ENCODE peak calls at places on chromosomes 2 and 18, in six cellular contexts. P is cardiac muscle cell, G is pancreas, A is colonic mucosa, X is HCT116, M is epithelial cell of esophagus. O is an unnamed sample.
A peak's percentile ranks its signal among the peaks of the same experiment; 100 is the strongest.

GRCh38 chr18:3397031-3397750 is 52.8 kb upstream of the TGIF1 start:
- DNase-seq in A (no peak), P (no peak), G (no peak), M (peak; percentile 65), X (no peak), O (no peak)

GRCh38 chr18:41881285-41881684 is 73.7 kb upstream of the PIK3C3 start:
- DNase-seq in P (no peak), G (no peak), X (no peak), M (peak; percentile 81), A (no peak), O (no peak)

GRCh38 chr2:159558479-159558878 is 57.9 kb downstream of the BAZ2B start:
- DNase-seq in X (no peak), A (no peak), P (peak; percentile 31), G (no peak), M (no peak), O (peak; percentile 3)

GRCh38 chr2:241640165-241640795 is 2.8 kb downstream of the ATG4B start:
- DNase-seq in M (no peak), G (no peak), X (no peak), A (no peak), P (no peak), O (no peak)

GRCh38 chr2:233857511-233858118 is 3.3 kb upstream of the HJURP start:
- DNase-seq in M (peak; percentile 63), G (peak; percentile 41), X (no peak), P (peak; percentile 38), A (peak; percentile 69), O (no peak)

GRCh38 chr2:25505630-25506029 is 163.9 kb upstream of the DNMT3A start:
- DNase-seq in X (no peak), G (no peak), A (no peak), M (peak; percentile 62), P (peak; percentile 35), O (peak; percentile 31)

GRCh38 chr2:70248810-70249438 is 496 bp upstream of the TIA1 start:
- DNase-seq in M (peak; percentile 76), A (peak; percentile 96), P (peak; percentile 38), X (no peak), G (peak; percentile 90), O (peak; percentile 64)

GRCh38 chr2:28407131-28407975 is 14.7 kb downstream of the FOSL2 start:
- DNase-seq in X (no peak), G (no peak), A (no peak), M (no peak), P (no peak), O (no peak)

DNA sequence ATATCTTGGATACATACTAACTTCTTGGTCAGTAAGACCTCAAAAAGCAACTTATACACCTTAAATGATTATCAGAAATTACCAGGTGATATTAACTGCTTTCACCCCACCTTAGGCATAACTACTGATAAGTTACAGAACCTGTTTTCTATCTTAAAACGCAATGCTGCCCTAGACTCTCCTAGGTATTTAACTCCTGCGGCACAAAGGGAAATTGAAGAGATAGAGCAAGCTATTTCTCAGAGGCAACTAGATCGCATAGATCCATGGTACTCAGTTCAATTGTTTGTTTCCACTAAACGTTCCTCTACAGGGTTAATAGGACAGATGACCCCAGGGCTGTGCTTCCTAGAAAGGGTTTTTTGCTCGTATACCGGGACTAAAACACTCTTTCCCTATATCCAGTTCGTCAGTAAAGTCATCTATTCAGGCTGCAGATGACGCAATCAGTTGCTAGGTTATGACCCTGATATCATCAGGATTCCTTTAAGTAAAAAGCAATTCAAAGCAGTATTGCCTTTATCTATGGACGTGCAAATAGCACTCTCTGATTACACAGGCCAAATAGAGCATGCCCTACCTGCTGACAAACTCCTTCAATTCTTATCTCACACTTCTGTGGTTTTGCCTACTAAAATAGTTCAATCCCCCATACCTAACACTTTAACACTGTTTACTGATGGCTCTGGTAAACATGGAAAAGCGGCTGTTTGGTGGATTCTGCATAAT is 62.3 kb upstream of the MYO3B start:
- DNase-seq in A (no peak), X (no peak), G (no peak), P (no peak), M (no peak), O (no peak)
- H3K4me3 ChIP-seq in A (no peak overlapping the region), X (no peak overlapping the region), G (no peak overlapping the region), P (no peak overlapping the region), M (no peak overlapping the region), O (no peak overlapping the region)

GRCh38 chr2:42184346-42184745 is 15.2 kb downstream of the EML4 start:
- DNase-seq in M (no peak), P (no peak), G (no peak), X (no peak), A (no peak), O (no peak)

GRCh38 chr2:42183775-42184174 is 14.6 kb downstream of the EML4 start:
- DNase-seq in G (no peak), X (no peak), A (no peak), M (no peak), P (no peak), O (no peak)

GRCh38 chr2:42180300-42180699 is 11.1 kb downstream of the EML4 start:
- DNase-seq in P (no peak), M (no peak), A (no peak), G (no peak), X (no peak), O (no peak)

GRCh38 chr2:42185200-42185921 is 16.2 kb downstream of the EML4 start:
- DNase-seq in A (no peak), M (no peak), P (peak; percentile 52), X (no peak), G (no peak), O (no peak)

DNA sequence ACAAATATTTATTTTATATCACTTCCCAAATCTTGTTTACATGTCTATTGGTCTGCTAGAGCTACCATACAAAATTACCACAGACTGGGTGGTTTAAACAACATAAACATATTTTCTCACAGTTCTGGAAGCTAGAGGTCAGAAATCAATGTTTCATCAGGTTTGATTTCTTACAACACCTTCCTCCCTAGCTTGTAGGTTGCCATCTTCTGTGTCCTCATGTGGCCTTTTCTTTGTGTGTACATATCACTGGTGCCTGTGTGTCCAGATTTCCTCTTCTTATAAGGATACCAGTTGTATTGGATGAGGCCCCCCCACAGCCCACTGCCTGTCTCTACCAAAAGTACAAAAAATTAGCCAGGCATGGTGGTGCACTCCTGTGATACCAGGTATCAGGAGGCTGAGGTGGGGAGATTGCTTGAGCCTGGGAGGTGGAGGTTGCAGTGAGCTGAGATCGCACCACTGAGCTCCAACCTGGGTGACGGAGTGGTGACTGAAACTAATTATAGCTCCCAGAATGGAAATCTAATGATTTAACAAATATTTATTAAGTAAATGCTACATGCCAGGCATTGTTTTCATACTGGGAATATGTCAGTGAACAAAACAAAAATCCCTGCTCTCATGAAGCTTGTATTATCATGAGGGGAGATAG is 13.6 kb downstream of the EML4 start:
- DNase-seq in A (no peak), P (no peak), X (no peak), M (no peak), G (no peak), O (no peak)
- H3K4me3 ChIP-seq in A (no peak overlapping the region), P (no peak overlapping the region), X (no peak overlapping the region), M (no peak overlapping the region), G (no peak overlapping the region), O (no peak overlapping the region)

GRCh38 chr2:181839811-181840210 is 51.7 kb upstream of the ITPRID2 start:
- DNase-seq in G (no peak), P (no peak), M (no peak), A (no peak), X (no peak), O (no peak)

GRCh38 chr2:181832015-181832414 is 59.5 kb upstream of the ITPRID2 start:
- DNase-seq in P (no peak), X (no peak), A (no peak), M (peak; percentile 71), G (no peak), O (no peak)

DNA sequence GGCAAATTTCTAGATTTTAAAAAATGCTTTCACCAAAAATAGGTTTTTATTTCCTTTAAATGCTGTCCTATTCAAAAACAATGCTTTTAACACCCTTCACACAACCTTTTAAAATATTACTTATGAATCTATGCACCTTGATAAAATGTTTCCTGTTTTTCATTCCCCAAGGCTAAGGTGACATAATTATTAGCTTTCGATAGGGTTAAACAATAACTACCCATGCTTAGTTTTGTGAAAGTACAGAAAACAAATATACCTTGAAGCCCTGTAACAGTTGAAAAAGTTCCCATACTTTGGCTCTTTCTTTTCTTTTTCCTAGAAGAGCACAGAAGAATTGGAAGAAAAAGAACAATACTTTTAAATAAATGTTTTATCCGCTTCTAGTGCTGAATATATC is 54.9 kb upstream of the ITPRID2 start:
- DNase-seq in P (no peak), X (no peak), A (no peak), G (no peak), M (no peak), O (no peak)
- H3K4me3 ChIP-seq in P (no peak overlapping the region), X (no peak overlapping the region), A (no peak overlapping the region), G (no peak overlapping the region), M (no peak overlapping the region), O (no peak overlapping the region)

DNA sequence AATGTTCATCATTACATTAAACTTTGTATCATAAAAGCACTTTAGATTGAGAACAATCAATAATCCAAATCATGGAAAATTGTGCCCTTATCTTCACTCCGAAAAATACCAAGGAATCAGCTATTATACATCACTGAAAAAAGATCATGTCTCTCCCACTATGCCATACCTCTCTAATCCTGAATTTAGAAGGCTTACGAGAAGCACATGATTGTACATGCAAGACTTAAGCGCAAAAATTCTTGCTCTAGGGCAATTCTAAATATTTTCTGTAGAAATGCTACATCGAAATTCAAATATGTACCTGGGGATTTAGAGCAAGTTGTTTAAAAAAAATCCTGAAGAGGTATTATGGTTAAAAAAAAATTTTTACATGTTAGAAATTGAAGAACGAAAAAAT is 1.3 kb downstream of the CYTIP start:
- DNase-seq in M (no peak), G (no peak), X (no peak), A (no peak), P (no peak), O (no peak)
- H3K4me3 ChIP-seq in M (no peak overlapping the region), G (peak overlapping the region; percentile 11), X (no peak overlapping the region), A (peak overlapping the region; percentile 11), P (no peak overlapping the region), O (no peak overlapping the region)

DNA sequence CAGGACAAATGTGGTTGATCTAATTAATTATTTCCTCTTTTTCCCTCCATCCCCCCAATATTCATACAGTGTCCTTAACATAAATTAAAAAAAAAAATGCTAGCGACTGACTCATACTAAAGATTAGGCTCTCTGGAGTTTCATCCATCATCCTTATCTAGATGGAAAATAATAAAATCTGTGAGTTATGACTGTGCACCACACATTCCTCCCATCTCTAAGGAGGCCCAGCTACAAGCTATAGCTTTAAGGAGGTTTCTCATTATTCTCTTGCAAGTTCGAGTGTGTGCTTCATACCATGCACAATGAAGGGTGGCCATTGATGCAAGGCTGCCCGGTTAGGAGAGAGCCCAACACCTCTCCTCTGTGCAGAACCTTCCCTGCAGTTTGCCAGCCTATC is 77.3 kb downstream of the XDH start:
- DNase-seq in A (no peak), M (no peak), P (peak; percentile 41), X (no peak), G (no peak), O (no peak)
- H3K4me3 ChIP-seq in A (no peak overlapping the region), M (no peak overlapping the region), P (no peak overlapping the region), X (no peak overlapping the region), G (no peak overlapping the region), O (no peak overlapping the region)

GRCh38 chr18:80112623-80113248 is 3.7 kb downstream of the ADNP2 start:
- DNase-seq in A (no peak), P (peak; percentile 34), M (no peak), G (no peak), X (no peak), O (no peak)
- H3K4me3 ChIP-seq in A (no peak overlapping the region), P (no peak overlapping the region), M (no peak overlapping the region), G (no peak overlapping the region), X (no peak overlapping the region), O (no peak overlapping the region)